ENCODE peak calls at places on chromosomes 6 and 20, in seven cellular contexts. K, G, E, P, V, B and A are unnamed samples.

GRCh38 chr6:36285187-36285612 is 15.3 kb downstream of the PNPLA1 start:
- DNase-seq in K (no peak), G (no peak), E (no peak), P (no peak), V (no peak), B (no peak), A (no peak)

GRCh38 chr20:49411221-49411925 is 71.1 kb downstream of the KCNB1 start:
- DNase-seq in K (no peak), G (no peak), E (no peak), P (no peak), V (no peak), B (no peak), A (no peak)

GRCh38 chr6:141700836-141701235 is 431.9 kb upstream of the GJE1 start:
- DNase-seq in K (no peak), G (no peak), E (no peak), P (no peak), V (no peak), B (no peak), A (no peak)

GRCh38 chr6:79864001-79864400 is 83.4 kb downstream of the ELOVL4 start:
- DNase-seq in K (no peak), G (no peak), E (no peak), P (no peak), V (no peak), B (no peak), A (no peak)

GRCh38 chr6:21309791-21310190 is 283.8 kb upstream of the SOX4 start:
- DNase-seq in K (no peak), G (no peak), E (no peak), P (no peak), V (no peak), B (no peak), A (no peak)

GRCh38 chr6:2765896-2766766 is 938 bp downstream of the WRNIP1 start:
- DNase-seq in K (peak), G (no peak), E (peak), P (no peak), V (no peak), B (peak), A (peak)

GRCh38 chr20:54062812-54063280 is 7.5 kb downstream of the BCAS1 start:
- DNase-seq in K (no peak), G (no peak), E (peak), P (no peak), V (no peak), B (no peak), A (no peak)

GRCh38 chr6:169723991-169724553 is at the start of gene PHF10:
- DNase-seq in K (no peak), G (peak), E (peak), P (no peak), V (no peak), B (peak), A (peak)

GRCh38 chr6:32096394-32097258 is 12.5 kb downstream of the TNXB start:
- DNase-seq in K (no peak), G (no peak), E (no peak), P (no peak), V (no peak), B (no peak), A (no peak)

GRCh38 chr20:18024606-18025127 is 33.0 kb downstream of the OVOL2 start:
- DNase-seq in K (no peak), G (no peak), E (no peak), P (no peak), V (no peak), B (no peak), A (no peak)

GRCh38 chr6:108667984-108668383 is 107.3 kb downstream of the FOXO3 start:
- DNase-seq in K (no peak), G (no peak), E (no peak), P (peak), V (no peak), B (no peak), A (no peak)

GRCh38 chr6:142349215-142349823 is 47.5 kb downstream of the ADGRG6 start:
- DNase-seq in K (no peak), G (no peak), E (no peak), P (no peak), V (no peak), B (no peak), A (no peak)

GRCh38 chr6:72416744-72417143 is 205.1 kb upstream of the KCNQ5 start:
- DNase-seq in K (no peak), G (no peak), E (no peak), P (no peak), V (no peak), B (no peak), A (no peak)

GRCh38 chr6:10837997-10838793 is at the start of gene MAK:
- DNase-seq in K (peak), G (peak), E (peak), P (peak), V (peak), B (peak), A (peak)

GRCh38 chr6:15062311-15063252 is 183.3 kb upstream of the JARID2 start:
- DNase-seq in K (no peak), G (no peak), E (peak), P (no peak), V (no peak), B (no peak), A (no peak)

GRCh38 chr6:126198581-126198980 is 141.3 kb upstream of the CENPW start:
- DNase-seq in K (no peak), G (no peak), E (no peak), P (no peak), V (no peak), B (no peak), A (no peak)

GRCh38 chr6:30219244-30219643 is 6.0 kb upstream of the TRIM26 start:
- DNase-seq in K (peak), G (no peak), E (peak), P (peak), V (no peak), B (peak), A (no peak)

GRCh38 chr20:54056762-54057639 is 13.4 kb downstream of the BCAS1 start:
- DNase-seq in K (no peak), G (no peak), E (no peak), P (no peak), V (no peak), B (no peak), A (no peak)

GRCh38 chr6:125670586-125670985 is 78.8 kb upstream of the HEY2 start:
- DNase-seq in K (no peak), G (no peak), E (no peak), P (no peak), V (no peak), B (no peak), A (no peak)

GRCh38 chr6:119075200-119075981 is 3.1 kb downstream of the FAM184A start:
- DNase-seq in K (no peak), G (no peak), E (no peak), P (no peak), V (no peak), B (no peak), A (no peak)

GRCh38 chr6:21610376-21610775 is 16.8 kb downstream of the SOX4 start:
- DNase-seq in K (no peak), G (no peak), E (no peak), P (no peak), V (no peak), B (no peak), A (no peak)

GRCh38 chr20:49583669-49584417 is 15.9 kb upstream of the PTGIS start:
- DNase-seq in K (no peak), G (peak), E (peak), P (no peak), V (no peak), B (no peak), A (peak)

GRCh38 chr6:126066068-126067048 is 80.0 kb downstream of the TRMT11 start:
- DNase-seq in K (no peak), G (no peak), E (peak), P (no peak), V (no peak), B (no peak), A (no peak)

GRCh38 chr6:140050232-140050995 is 676.0 kb upstream of the CITED2 start:
- DNase-seq in K (no peak), G (no peak), E (peak), P (no peak), V (no peak), B (no peak), A (no peak)

GRCh38 chr20:23995905-23996666 is 7.5 kb upstream of the GGTLC1 start:
- DNase-seq in K (peak), G (peak), E (peak), P (peak), V (no peak), B (peak), A (no peak)

GRCh38 chr6:164108092-164108491 is 693.6 kb downstream of the QKI start:
- DNase-seq in K (no peak), G (no peak), E (peak), P (no peak), V (no peak), B (no peak), A (no peak)

GRCh38 chr6:108728826-108729225 is 119.4 kb upstream of the ARMC2 start:
- DNase-seq in K (no peak), G (no peak), E (no peak), P (no peak), V (no peak), B (no peak), A (no peak)

GRCh38 chr6:30169658-30170614 is 6.6 kb downstream of the TRIM15 start:
- DNase-seq in K (no peak), G (no peak), E (peak), P (no peak), V (no peak), B (no peak), A (no peak)

GRCh38 chr6:63640062-63640461 is 4.5 kb downstream of the PHF3 start:
- DNase-seq in K (no peak), G (no peak), E (peak), P (no peak), V (no peak), B (no peak), A (no peak)

GRCh38 chr6:141483561-141484061 is 649.1 kb upstream of the GJE1 start:
- DNase-seq in K (peak), G (no peak), E (peak), P (no peak), V (peak), B (no peak), A (peak)

GRCh38 chr6:73264446-73264845 is 1.4 kb upstream of the KHDC1 start:
- DNase-seq in K (no peak), G (no peak), E (no peak), P (no peak), V (no peak), B (no peak), A (no peak)

GRCh38 chr6:101605426-101605825 is 211.9 kb downstream of the GRIK2 start:
- DNase-seq in K (no peak), G (no peak), E (no peak), P (no peak), V (no peak), B (no peak), A (no peak)

GRCh38 chr6:134394141-134394648 is 76.3 kb upstream of the SGK1 start:
- DNase-seq in K (no peak), G (no peak), E (no peak), P (no peak), V (no peak), B (no peak), A (no peak)

GRCh38 chr6:107786179-107786578 is 37.9 kb downstream of the SCML4 start:
- DNase-seq in K (peak), G (no peak), E (no peak), P (no peak), V (no peak), B (no peak), A (no peak)

GRCh38 chr6:116975600-116975999 is 98.6 kb downstream of the RFX6 start:
- DNase-seq in K (no peak), G (no peak), E (peak), P (no peak), V (no peak), B (no peak), A (peak)